ENCODE peak calls at places on chromosomes 7 and 10, in seven cellular contexts. F, V, D, Q, P, S and X are unnamed samples.

GRCh38 chr7:122166708-122167107 is 22.7 kb upstream of the AASS start:
- DNase-seq in D (peak), F (peak), V (no peak), P (no peak), S (no peak), Q (no peak), X (peak)

GRCh38 chr7:116169060-116169459 is 41.3 kb upstream of the TES start:
- DNase-seq in D (peak), F (peak), Q (no peak), V (no peak), S (no peak), P (no peak), X (peak)

GRCh38 chr10:12703813-12704212 is 297.7 kb downstream of the CCDC3 start:
- DNase-seq in D (peak), F (peak), V (no peak), P (no peak), Q (no peak), S (no peak), X (no peak)

GRCh38 chr7:96120856-96121255 is 201.0 kb downstream of the SLC25A13 start:
- DNase-seq in Q (no peak), F (no peak), V (no peak), S (no peak), D (peak), P (no peak), X (no peak)

GRCh38 chr10:131891196-131891928 is 9.4 kb upstream of the PPP2R2D start:
- DNase-seq in F (no peak), V (peak), P (no peak), Q (peak), S (no peak), D (peak), X (peak)

GRCh38 chr7:111184960-111185359 is 94.0 kb downstream of the LRRN3 start:
- DNase-seq in P (no peak), D (no peak), Q (no peak), S (no peak), V (no peak), F (no peak), X (no peak)

GRCh38 chr7:22630069-22630468 is 96.9 kb upstream of the IL6 start:
- DNase-seq in D (no peak), Q (no peak), V (no peak), F (no peak), S (no peak), P (no peak), X (no peak)

GRCh38 chr10:71255817-71256660 is 43.7 kb downstream of the UNC5B start:
- DNase-seq in P (peak), F (peak), S (no peak), V (peak), D (peak), Q (no peak), X (peak)

GRCh38 chr10:43682956-43683355 is 34.3 kb upstream of the ZNF32 start:
- DNase-seq in F (no peak), P (no peak), Q (no peak), D (peak), S (no peak), V (no peak), X (no peak)

GRCh38 chr7:44307301-44307900 is 18.0 kb downstream of the CAMK2B start:
- DNase-seq in S (no peak), V (peak), D (peak), F (peak), P (peak), Q (peak), X (no peak)

GRCh38 chr7:111232249-111233084 is 141.5 kb downstream of the LRRN3 start:
- DNase-seq in F (peak), Q (no peak), D (peak), S (no peak), P (peak), V (no peak), X (no peak)

GRCh38 chr10:72164617-72165016 is 51.2 kb upstream of the ANAPC16 start:
- DNase-seq in D (peak), P (no peak), F (no peak), V (no peak), Q (no peak), S (no peak), X (no peak)

GRCh38 chr7:74083928-74084721 is 521 bp downstream of the LIMK1 start:
- DNase-seq in V (no peak), P (no peak), Q (peak), F (peak), D (peak), S (peak), X (peak)

GRCh38 chr7:65477326-65477725 is 103.7 kb downstream of the ZNF92 start:
- DNase-seq in P (peak), V (peak), Q (peak), S (no peak), D (peak), F (peak), X (peak)

GRCh38 chr7:94313926-94314325 is 80.8 kb upstream of the COL1A2 start:
- DNase-seq in S (no peak), D (peak), F (no peak), P (no peak), V (no peak), Q (no peak), X (no peak)

GRCh38 chr7:23121175-23121574 is 15.6 kb downstream of the KLHL7 start:
- DNase-seq in V (no peak), F (no peak), D (no peak), S (no peak), Q (no peak), P (no peak), X (no peak)

GRCh38 chr7:22822486-22823141 is at the start of gene TOMM7:
- DNase-seq in Q (peak), F (peak), S (peak), V (peak), D (peak), P (peak), X (peak)

GRCh38 chr10:79079490-79080355 is 11.0 kb downstream of the ZMIZ1 start:
- DNase-seq in S (no peak), F (peak), P (no peak), V (no peak), Q (no peak), D (peak), X (peak)

GRCh38 chr10:30365278-30365677 is 16.2 kb upstream of the MTPAP start:
- DNase-seq in F (peak), D (peak), S (no peak), P (peak), Q (no peak), V (no peak), X (no peak)

GRCh38 chr7:22598318-22598717 is 98.3 kb upstream of the STEAP1B start:
- DNase-seq in D (no peak), F (no peak), S (no peak), P (no peak), V (no peak), Q (no peak), X (no peak)

GRCh38 chr7:139660317-139661042 is 117.3 kb downstream of the HIPK2 start:
- DNase-seq in S (no peak), D (no peak), F (peak), Q (peak), P (no peak), V (peak), X (peak)

GRCh38 chr10:96830511-96831199 is 1.4 kb upstream of the LCOR start:
- DNase-seq in Q (peak), P (peak), F (peak), V (peak), S (peak), D (peak), X (peak)

GRCh38 chr10:2836921-2837662 is 230.3 kb upstream of the PFKP start:
- DNase-seq in P (no peak), F (no peak), Q (no peak), V (no peak), S (no peak), D (no peak), X (no peak)

GRCh38 chr7:5533821-5534367 is 110.3 kb upstream of the TNRC18 start:
- DNase-seq in Q (peak), F (no peak), V (no peak), P (no peak), D (no peak), S (no peak), X (peak)

GRCh38 chr7:142303650-142304049 is 45.8 kb upstream of the PRSS58 start:
- DNase-seq in F (peak), D (peak), V (peak), S (peak), Q (peak), P (peak), X (peak)

GRCh38 chr7:116097365-116098009 is 66.9 kb upstream of the TFEC start:
- DNase-seq in F (peak), P (peak), D (peak), S (no peak), V (no peak), Q (no peak), X (no peak)

GRCh38 chr7:24971333-24972165 is 8.4 kb downstream of the OSBPL3 start:
- DNase-seq in S (no peak), D (peak), V (no peak), F (peak), Q (no peak), P (peak), X (peak)

GRCh38 chr10:125721035-125721434 is 1.5 kb downstream of the EDRF1 start:
- DNase-seq in Q (no peak), D (no peak), F (no peak), P (no peak), S (peak), V (no peak), X (no peak)

GRCh38 chr7:80711521-80711920 is 73.1 kb downstream of the CD36 start:
- DNase-seq in V (no peak), D (peak), F (peak), Q (no peak), S (no peak), P (no peak), X (no peak)

GRCh38 chr7:142401951-142402350 is 144.1 kb upstream of the PRSS58 start:
- DNase-seq in Q (no peak), F (no peak), V (no peak), D (peak), S (no peak), P (no peak), X (no peak)

GRCh38 chr10:124589491-124590006 is 127.9 kb downstream of the LHPP start:
- DNase-seq in P (no peak), S (no peak), F (no peak), D (peak), Q (no peak), V (no peak), X (no peak)

GRCh38 chr7:465710-466400 is 53.8 kb downstream of the PDGFA start:
- DNase-seq in F (no peak), P (no peak), S (no peak), D (peak), V (no peak), Q (no peak), X (no peak)

GRCh38 chr10:120012566-120012965 is 120.0 kb downstream of the SEC23IP start:
- DNase-seq in V (no peak), S (no peak), P (no peak), F (peak), Q (no peak), D (no peak), X (no peak)

GRCh38 chr7:100803398-100804161 is 23.7 kb downstream of the EPHB4 start:
- DNase-seq in P (no peak), V (peak), D (peak), Q (peak), S (peak), F (peak), X (peak)

GRCh38 chr10:85618841-85619240 is 747.8 kb downstream of the GRID1 start:
- DNase-seq in D (no peak), V (no peak), S (no peak), Q (no peak), F (no peak), P (no peak), X (no peak)

GRCh38 chr10:52870562-52870961 is 98.0 kb upstream of the MBL2 start:
- DNase-seq in P (no peak), Q (no peak), V (no peak), D (no peak), S (no peak), F (peak), X (no peak)
- TF ChIP-seq EZH2phosphoT487 in P (no peak), Q (no peak), V (no peak), D (no peak), S (no peak), F (no peak), X (no peak)

GRCh38 chr10:49398000-49398861 is 2.3 kb upstream of the DRGX start:
- DNase-seq in S (no peak), P (no peak), Q (peak), F (peak), D (peak), V (peak), X (peak)
- TF ChIP-seq EZH2 in S (no peak), P (no peak), Q (peak), F (peak), D (peak), V (peak), X (peak)

GRCh38 chr10:103643381-103643780 is 149.9 kb downstream of the NEURL1 start:
- DNase-seq in V (no peak), Q (no peak), P (no peak), S (no peak), F (no peak), D (no peak), X (no peak)
- TF ChIP-seq EZH2phosphoT487 in V (no peak), Q (no peak), P (no peak), S (no peak), F (no peak), D (no peak), X (no peak)

DNA sequence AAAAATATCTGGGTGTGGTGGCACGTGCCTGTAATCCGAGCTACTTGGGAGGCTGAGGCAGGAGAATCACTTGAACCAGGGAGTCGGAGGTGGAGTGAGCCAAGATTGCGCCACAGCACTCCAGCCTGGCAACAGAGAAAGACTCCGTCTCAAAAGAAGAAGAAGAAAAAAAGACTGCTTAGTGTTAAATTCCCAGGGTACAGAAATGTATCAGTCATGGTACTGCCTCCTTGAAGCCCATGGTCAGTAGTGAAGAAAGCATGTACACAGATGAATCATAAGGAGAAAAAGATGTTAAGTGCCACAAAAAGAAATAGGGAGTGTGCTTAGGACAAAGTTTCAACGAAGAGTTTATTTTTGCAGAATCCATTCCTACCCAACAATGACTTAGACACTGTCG is 62.5 kb upstream of the KMT2E start:
- DNase-seq in D (peak), P (no peak), V (no peak), Q (no peak), S (no peak), F (no peak), X (no peak)
- TF ChIP-seq EZH2 in D (no peak), P (no peak), V (no peak), Q (no peak), S (no peak), F (no peak), X (no peak)

GRCh38 chr7:32070406-32071360 is at the start of gene PDE1C:
- DNase-seq in S (no peak), D (peak), Q (peak), P (no peak), V (peak), F (no peak), X (peak)

GRCh38 chr7:32070051-32070405 is 179 bp downstream of the PDE1C start:
- DNase-seq in P (no peak), V (no peak), F (no peak), Q (no peak), S (no peak), D (peak), X (no peak)

GRCh38 chr7:32068411-32068905 is 1.7 kb downstream of the PDE1C start:
- DNase-seq in F (no peak), D (no peak), P (no peak), V (no peak), Q (no peak), S (peak), X (no peak)

GRCh38 chr7:32071466-32072091 is 1.4 kb upstream of the PDE1C start:
- DNase-seq in D (no peak), V (no peak), S (no peak), P (no peak), F (no peak), Q (peak), X (no peak)

GRCh38 chr7:32069251-32069650 is 956 bp downstream of the PDE1C start:
- DNase-seq in S (no peak), Q (no peak), D (no peak), P (no peak), V (no peak), F (no peak), X (no peak)
- TF ChIP-seq EZH2phosphoT487 in S (no peak), Q (no peak), D (no peak), P (no peak), V (no peak), F (no peak), X (no peak)

GRCh38 chr10:98031440-98031839 is 1.0 kb upstream of the CRTAC1 start:
- DNase-seq in Q (no peak), D (no peak), S (no peak), P (no peak), F (no peak), V (no peak), X (no peak)

GRCh38 chr10:98030991-98031431 is 590 bp upstream of the CRTAC1 start:
- DNase-seq in S (no peak), D (no peak), P (no peak), V (peak), Q (peak), F (no peak), X (peak)

GRCh38 chr10:98030093-98030821 is at the start of gene CRTAC1:
- DNase-seq in P (no peak), S (no peak), F (no peak), D (peak), V (peak), Q (peak), X (peak)

GRCh38 chr10:98028168-98028770 is 2.2 kb downstream of the CRTAC1 start:
- DNase-seq in S (peak), D (peak), Q (peak), F (peak), P (peak), V (peak), X (peak)

GRCh38 chr10:98029149-98030092 is 1.0 kb downstream of the CRTAC1 start:
- DNase-seq in F (no peak), D (no peak), P (no peak), V (peak), Q (peak), S (no peak), X (no peak)
- TF ChIP-seq EZH2 in F (no peak), D (no peak), P (no peak), V (peak), Q (peak), S (no peak), X (peak)

DNA sequence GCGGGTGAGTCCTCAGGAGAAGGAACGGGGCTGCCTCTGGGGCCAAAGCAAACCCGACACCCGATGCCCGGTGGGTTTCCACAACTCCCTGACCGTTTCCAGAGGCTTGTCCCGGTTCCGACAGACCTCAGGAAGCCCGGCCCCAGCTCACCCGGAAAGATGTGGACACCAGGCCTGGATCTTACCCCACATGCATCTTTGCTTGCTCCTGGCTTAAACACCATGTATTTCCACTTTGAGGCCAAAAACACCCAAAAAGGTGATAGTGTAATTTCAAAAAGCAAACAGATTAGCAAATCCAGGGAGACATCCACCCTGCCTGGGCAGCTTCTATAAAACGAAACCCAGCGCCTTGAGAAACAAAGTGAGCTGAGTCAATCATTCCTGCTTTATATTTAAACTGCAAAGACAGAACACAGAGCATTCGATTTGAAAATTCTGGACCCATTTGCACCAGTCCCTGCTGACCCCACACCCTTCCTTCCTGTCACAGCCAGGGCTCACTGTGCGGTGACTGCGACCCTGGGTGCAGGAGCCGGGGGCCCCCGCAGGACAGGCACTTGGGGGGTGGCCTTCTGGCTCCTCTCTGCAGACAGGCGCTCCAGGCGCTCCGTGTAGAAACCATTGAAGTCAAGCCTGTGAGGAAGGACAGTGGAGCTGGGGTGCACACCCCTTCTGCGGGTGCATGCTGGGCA is 2.7 kb upstream of the ADAM8 start:
- DNase-seq in S (peak), V (no peak), P (no peak), Q (no peak), D (no peak), F (peak), X (no peak)
- TF ChIP-seq EZH2phosphoT487 in S (no peak), V (no peak), P (no peak), Q (no peak), D (no peak), F (no peak), X (no peak)

GRCh38 chr7:49773082-49773938 is at the start of gene VWC2:
- DNase-seq in D (peak), P (no peak), S (peak), V (peak), F (no peak), Q (peak), X (peak)
- TF ChIP-seq EZH2 in D (peak), P (no peak), S (no peak), V (no peak), F (no peak), Q (peak), X (peak)